ENCODE peak calls at places on chromosome 4, in eight cellular contexts. X is AG10803, M is nephron progenitor cell, N is omental fat pad, V is lower lobe of right lung, B is A673, E is GM12865, Q is tibial artery. D is an unnamed sample.

GRCh38 chr4:62548108-62548524 is 1348.0 kb downstream of the ADGRL3 start:
- DNase-seq in B (no peak), X (no peak), Q (peak), M (no peak), E (peak), V (no peak), N (no peak), D (no peak)

GRCh38 chr4:1959104-1959384 is 49.7 kb downstream of the NELFA start:
- DNase-seq in B (no peak), M (no peak), V (no peak), E (no peak), Q (no peak), N (no peak), X (no peak), D (no peak)

GRCh38 chr4:39255266-39255665 is 72.9 kb downstream of the WDR19 start:
- DNase-seq in E (no peak), B (peak), M (no peak), V (no peak), X (peak), Q (no peak), N (no peak), D (no peak)

GRCh38 chr4:66955784-66956183 is 589.5 kb downstream of the CENPC start:
- DNase-seq in E (no peak), V (no peak), N (no peak), X (no peak), M (no peak), Q (no peak), B (no peak), D (no peak)

GRCh38 chr4:88803600-88804096 is 106.0 kb upstream of the NAP1L5 start:
- DNase-seq in V (no peak), E (peak), B (peak), N (no peak), X (peak), M (no peak), Q (peak), D (peak)

GRCh38 chr4:83558693-83559092 is 22.8 kb downstream of the GPAT3 start:
- DNase-seq in V (no peak), N (no peak), B (no peak), X (peak), E (no peak), M (no peak), Q (no peak), D (no peak)

GRCh38 chr4:158814636-158815035 is 45.8 kb downstream of the FNIP2 start:
- DNase-seq in N (no peak), M (no peak), V (no peak), B (no peak), Q (no peak), E (no peak), X (peak), D (no peak)

GRCh38 chr4:184156169-184156568 is 61.5 kb downstream of the ENPP6 start:
- DNase-seq in Q (no peak), N (no peak), X (no peak), B (no peak), M (no peak), E (no peak), V (no peak), D (no peak)

GRCh38 chr4:42995343-42995944 is 102.9 kb downstream of the GRXCR1 start:
- DNase-seq in Q (no peak), B (peak), E (peak), M (peak), X (peak), N (no peak), V (no peak), D (no peak)

GRCh38 chr4:138279286-138279685 is 37.1 kb upstream of the SLC7A11 start:
- DNase-seq in N (no peak), B (no peak), M (no peak), E (no peak), V (no peak), Q (no peak), X (no peak), D (no peak)

GRCh38 chr4:159197260-159197884 is 94.5 kb downstream of the RAPGEF2 start:
- DNase-seq in X (no peak), V (no peak), B (no peak), N (no peak), E (no peak), M (no peak), Q (no peak), D (no peak)

GRCh38 chr4:101000496-101000895 is 346.8 kb downstream of the PPP3CA start:
- DNase-seq in B (no peak), V (no peak), Q (no peak), E (no peak), M (no peak), X (no peak), N (no peak), D (no peak)

GRCh38 chr4:78361621-78362120 is 189.9 kb upstream of the ANXA3 start:
- DNase-seq in X (no peak), E (no peak), B (no peak), Q (no peak), V (no peak), N (no peak), M (no peak), D (no peak)

GRCh38 chr4:68162196-68162595 is 32.5 kb upstream of the TMPRSS11F start:
- DNase-seq in Q (no peak), N (no peak), M (no peak), B (no peak), E (no peak), X (no peak), V (no peak), D (no peak)

GRCh38 chr4:61336488-61336887 is 136.4 kb downstream of the ADGRL3 start:
- DNase-seq in V (no peak), N (no peak), X (no peak), B (no peak), E (no peak), M (no peak), Q (no peak), D (no peak)

GRCh38 chr4:6548201-6548881 is 26.6 kb upstream of the MAN2B2 start:
- DNase-seq in M (peak), X (peak), N (no peak), B (peak), E (peak), V (no peak), Q (no peak), D (no peak)

GRCh38 chr4:14566518-14566917 is 435.8 kb upstream of the CPEB2 start:
- DNase-seq in X (no peak), V (no peak), N (no peak), B (no peak), M (no peak), E (peak), Q (no peak), D (peak)

GRCh38 chr4:72318771-72319170 is 250.2 kb downstream of the ADAMTS3 start:
- DNase-seq in X (peak), M (no peak), B (no peak), E (no peak), Q (no peak), N (no peak), V (no peak), D (no peak)

GRCh38 chr4:73341454-73341853 is 62.6 kb upstream of the ALB start:
- DNase-seq in E (peak), V (no peak), X (peak), N (no peak), M (peak), B (peak), Q (no peak), D (peak)

GRCh38 chr4:71200944-71201533 is 137.8 kb upstream of the SLC4A4 start:
- DNase-seq in B (no peak), X (no peak), M (no peak), E (no peak), Q (no peak), V (no peak), N (no peak), D (no peak)

GRCh38 chr4:167274346-167274745 is 40.1 kb upstream of the SPOCK3 start:
- DNase-seq in Q (no peak), E (no peak), M (no peak), N (no peak), V (no peak), B (no peak), X (no peak), D (no peak)

GRCh38 chr4:56106755-56107154 is 158.0 kb downstream of the CEP135 start:
- DNase-seq in X (no peak), Q (no peak), N (no peak), V (no peak), B (no peak), E (no peak), M (no peak), D (no peak)

GRCh38 chr4:56118055-56118454 is 169.3 kb downstream of the CEP135 start:
- DNase-seq in E (no peak), X (no peak), B (no peak), Q (no peak), V (no peak), N (no peak), M (no peak), D (no peak)

DNA sequence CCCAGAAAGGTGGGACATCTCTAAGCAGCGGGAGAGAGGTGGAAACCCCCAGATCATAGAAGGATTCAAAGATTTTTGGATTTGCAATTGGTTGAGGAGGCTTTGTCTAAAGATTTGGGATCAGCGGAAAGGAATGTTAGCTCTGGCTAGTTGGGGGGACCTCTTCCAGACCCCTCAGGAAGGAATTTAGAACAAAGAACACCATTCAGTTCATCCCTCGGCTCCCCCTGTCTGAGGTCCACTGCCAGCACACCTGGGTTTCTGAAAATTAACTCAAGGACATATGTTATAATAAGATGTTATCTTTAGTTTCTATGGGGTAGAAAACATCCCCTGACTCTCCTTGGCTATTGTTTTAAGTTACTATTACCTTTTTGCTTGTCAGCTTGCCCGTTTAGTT is 163.6 kb downstream of the CEP135 start:
- DNase-seq in Q (no peak), E (no peak), M (no peak), X (no peak), N (no peak), V (no peak), B (no peak), D (no peak)
- TF ChIP-seq CTCF in Q (no peak), E (no peak), M (no peak), X (no peak), N (no peak), V (no peak), B (no peak), D (no peak)

DNA sequence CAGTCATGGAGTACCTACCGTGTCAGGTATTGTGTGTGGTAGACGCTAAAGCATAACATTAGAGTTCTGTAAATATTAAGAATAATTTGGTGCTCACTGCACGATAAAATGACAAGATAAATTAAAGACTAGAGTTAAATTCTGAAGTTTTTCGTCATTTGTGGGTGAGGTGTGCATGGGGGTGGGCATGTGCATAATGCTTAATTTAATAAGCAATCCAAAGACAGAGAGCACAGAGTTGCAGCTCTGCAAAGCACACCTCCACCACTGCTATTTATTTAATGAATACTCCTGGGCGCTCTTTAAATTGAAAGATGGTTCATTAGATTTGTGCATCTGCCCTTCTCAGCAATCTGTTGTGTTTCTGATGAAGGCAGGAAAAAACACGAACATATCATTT is 62.6 kb downstream of the GATB start:
- DNase-seq in M (no peak), E (no peak), Q (no peak), V (no peak), X (no peak), N (no peak), B (no peak), D (no peak)
- TF ChIP-seq CTCF in M (no peak), E (no peak), Q (no peak), V (no peak), X (no peak), N (no peak), B (no peak), D (no peak)

GRCh38 chr4:123096038-123096437 is 173.6 kb upstream of the NUDT6 start:
- DNase-seq in B (peak), V (no peak), M (no peak), X (no peak), Q (no peak), E (no peak), N (no peak), D (no peak)
- TF ChIP-seq CTCF in B (peak), V (no peak), M (peak), X (peak), Q (no peak), E (no peak), N (no peak), D (no peak)

GRCh38 chr4:139606600-139607301 is 50.7 kb upstream of the SETD7 start:
- DNase-seq in X (peak), B (peak), M (no peak), E (no peak), N (no peak), V (no peak), Q (no peak), D (peak)
- TF ChIP-seq CTCF in X (peak), B (peak), M (no peak), E (no peak), N (no peak), V (no peak), Q (peak), D (no peak)

DNA sequence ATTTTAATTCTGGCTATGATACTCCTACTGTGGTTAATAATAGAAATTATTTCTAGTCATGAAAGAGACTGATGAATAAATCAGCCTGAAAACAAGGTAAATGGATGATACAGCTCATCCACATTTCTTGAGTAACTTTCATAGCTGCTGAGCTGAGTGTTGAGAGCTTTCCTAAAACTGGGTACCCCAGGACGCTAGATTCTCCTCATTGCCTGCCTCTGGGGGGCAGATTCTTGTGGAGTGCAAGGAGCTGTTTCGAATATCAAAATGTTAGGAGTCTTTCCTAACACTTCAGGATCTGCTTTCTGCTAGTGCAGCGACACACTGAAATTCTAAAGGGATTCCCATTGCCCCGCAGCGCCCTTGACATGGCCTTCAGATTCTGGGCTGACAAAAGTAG is 2.1 kb downstream of the MND1 start:
- DNase-seq in E (no peak), M (no peak), N (no peak), V (no peak), B (peak), X (peak), Q (no peak), D (no peak)
- TF ChIP-seq CTCF in E (no peak), M (no peak), N (no peak), V (no peak), B (peak), X (peak), Q (no peak), D (no peak)

GRCh38 chr4:8330821-8331566 is 61.4 kb downstream of the HTRA3 start:
- DNase-seq in M (no peak), E (no peak), Q (peak), V (peak), B (no peak), X (peak), N (no peak), D (no peak)
- TF ChIP-seq CTCF in M (no peak), E (no peak), Q (no peak), V (no peak), B (no peak), X (no peak), N (no peak), D (no peak)